ENCODE peak calls at places on chromosomes 16 and 17, in five cellular contexts. I is activated T-cell treated with anti-CD3 and anti-CD28 coated beads for 24 hours; O is activated T-helper 9 cell treated with anti-CD3 and anti-CD28 coated beads, Interleukin-2, amount 50 U/mL, for 16 hours; X is activated CD4-positive, alpha-beta T cell treated with anti-CD3 and anti-CD28 coated beads for 48 hours; B is pons. Y is an unnamed sample.

GRCh38 chr16:55488306-55488705 is 9.3 kb downstream of the MMP2 start:
- DNase-seq in I (no peak), O (no peak), X (no peak), B (no peak), Y (no peak)

GRCh38 chr17:36616391-36617029 is 15.1 kb downstream of the MRM1 start:
- DNase-seq in I (no peak), O (no peak), X (no peak), B (no peak), Y (no peak)

GRCh38 chr17:17001874-17002520 is 30.1 kb upstream of the TNFRSF13B start:
- DNase-seq in I (peak), O (peak), X (peak), B (no peak), Y (peak)

GRCh38 chr17:72502111-72502939 is 381.5 kb downstream of the SOX9 start:
- DNase-seq in I (no peak), O (no peak), X (no peak), B (no peak), Y (peak)

GRCh38 chr16:19777061-19777460 is 59.0 kb downstream of the IQCK start:
- DNase-seq in I (no peak), O (no peak), X (no peak), B (peak), Y (no peak)

GRCh38 chr16:81066700-81067099 is 10.3 kb downstream of the C16orf46 start:
- DNase-seq in I (no peak), O (no peak), X (no peak), B (no peak), Y (no peak)

GRCh38 chr16:23976091-23977001 is 140.6 kb downstream of the PRKCB start:
- DNase-seq in I (no peak), O (no peak), X (no peak), B (no peak), Y (no peak)

GRCh38 chr16:85430523-85431381 is 182.4 kb upstream of the GSE1 start:
- DNase-seq in I (no peak), O (no peak), X (no peak), B (no peak), Y (peak)

GRCh38 chr17:65227637-65228036 is 90.5 kb downstream of the RGS9 start:
- DNase-seq in I (no peak), O (no peak), X (no peak), B (no peak), Y (no peak)

GRCh38 chr17:63665527-63666214 is 34.3 kb downstream of the LIMD2 start:
- DNase-seq in I (no peak), O (no peak), X (no peak), B (peak), Y (peak)

GRCh38 chr17:69719474-69720048 is 305.1 kb downstream of the MAP2K6 start:
- DNase-seq in I (no peak), O (no peak), X (no peak), B (no peak), Y (no peak)

GRCh38 chr17:65557349-65558310 is 3.8 kb downstream of the AXIN2 start:
- DNase-seq in I (no peak), O (no peak), X (peak), B (no peak), Y (peak)

GRCh38 chr17:74394977-74395376 is 27.7 kb downstream of the GPR142 start:
- DNase-seq in I (no peak), O (no peak), X (no peak), B (no peak), Y (no peak)

GRCh38 chr17:7579001-7579838 is at the start of gene CD68:
- DNase-seq in I (peak), O (peak), X (peak), B (peak), Y (peak)

GRCh38 chr17:45426561-45426960 is 6.1 kb downstream of the ARHGAP27 start:
- DNase-seq in I (no peak), O (no peak), X (no peak), B (no peak), Y (no peak)

GRCh38 chr17:77286641-77287431 is 146.1 kb downstream of the SEC14L1 start:
- DNase-seq in I (no peak), O (no peak), X (no peak), B (no peak), Y (peak)

GRCh38 chr17:49700956-49701355 is 6.8 kb downstream of the SLC35B1 start:
- DNase-seq in I (no peak), O (no peak), X (no peak), B (no peak), Y (no peak)

GRCh38 chr17:79597040-79597439 is 13.8 kb downstream of the RBFOX3 start:
- DNase-seq in I (no peak), O (no peak), X (no peak), B (no peak), Y (no peak)

Y was measured in left cardiac atrium.